ENCODE peak calls at places on chromosomes 16 and 17, in nine cellular contexts. E is activated T-cell treated with anti-CD3 and anti-CD28 coated beads, Interleukin-2, amount 50 U/mL, for 4 hours; T is effector CD4-positive, alpha-beta T cell; F is brain pericyte; B is hippocampal formation; H is neural crest cell; Z is epithelial cell of proximal tubule; S is activated naive CD8-positive, alpha-beta T cell treated with anti-CD3 and anti-CD28 coated beads, Interleukin-2, amount 50 U/mL, for 24 hours; J is mucosa of gallbladder. C is an unnamed sample.

GRCh38 chr16:50326835-50327465 is 41.8 kb downstream of the BRD7 start:
- DNase-seq in E (peak; percentile 54), B (no peak), J (no peak), S (peak; percentile 44), F (no peak), Z (no peak), H (no peak), T (peak; percentile 58), C (no peak)

GRCh38 chr17:80870401-80870800 is 121.2 kb upstream of the CHMP6 start:
- DNase-seq in T (no peak), B (no peak), F (no peak), J (no peak), S (peak; percentile 46), E (no peak), Z (no peak), H (no peak), C (no peak)

GRCh38 chr17:933168-934083 is 46.1 kb downstream of the NXN start:
- DNase-seq in B (no peak), F (no peak), J (peak; percentile 60), T (no peak), H (no peak), Z (peak; percentile 69), S (no peak), E (no peak), C (no peak)

GRCh38 chr16:11585460-11586374 is 1.0 kb downstream of the LITAF start:
- DNase-seq in S (no peak), H (no peak), J (no peak), Z (no peak), B (no peak), T (no peak), E (peak; percentile 8), F (no peak), C (no peak)

GRCh38 chr16:6571044-6571443 is 761.6 kb upstream of the RBFOX1 start:
- DNase-seq in Z (no peak), E (no peak), F (no peak), J (no peak), B (no peak), H (no peak), T (no peak), S (no peak), C (no peak)

GRCh38 chr16:11367483-11367906 is 22.2 kb downstream of the RMI2 start:
- DNase-seq in E (no peak), B (no peak), F (no peak), Z (no peak), H (no peak), T (no peak), S (no peak), J (no peak), C (no peak)

GRCh38 chr17:79038545-79039135 is 14.7 kb downstream of the C1QTNF1 start:
- DNase-seq in T (no peak), J (no peak), F (no peak), B (no peak), Z (peak; percentile 61), H (no peak), E (no peak), S (no peak), C (no peak)

GRCh38 chr17:2484876-2485275 is 26.8 kb downstream of the METTL16 start:
- DNase-seq in S (no peak), B (no peak), F (no peak), J (no peak), E (no peak), Z (no peak), T (no peak), H (no peak), C (no peak)

GRCh38 chr17:58381124-58381838 is 29.3 kb upstream of the SUPT4H1 start:
- DNase-seq in J (peak; percentile 46), B (no peak), T (no peak), S (no peak), E (no peak), H (no peak), F (no peak), Z (no peak), C (no peak)

GRCh38 chr17:3911271-3912053 is 4.8 kb downstream of the P2RX1 start:
- DNase-seq in J (no peak), E (peak; percentile 45), T (peak; percentile 62), B (no peak), S (peak; percentile 84), H (no peak), F (no peak), Z (no peak), C (no peak)

GRCh38 chr17:65498831-65499230 is 62.6 kb downstream of the AXIN2 start:
- DNase-seq in F (no peak), E (no peak), B (peak; percentile 12), S (no peak), J (no peak), H (peak; percentile 19), T (no peak), Z (no peak), C (no peak)

GRCh38 chr17:62825182-62825581 is 17.1 kb upstream of the MARCHF10 start:
- DNase-seq in S (no peak), J (no peak), T (no peak), B (no peak), Z (no peak), E (no peak), F (no peak), H (no peak), C (no peak)

GRCh38 chr17:1752425-1752941 is 9.4 kb upstream of the SERPINF1 start:
- DNase-seq in Z (no peak), J (no peak), T (no peak), H (no peak), E (no peak), S (no peak), F (no peak), B (no peak), C (no peak)

GRCh38 chr16:26058326-26058725 is 366.6 kb downstream of the HS3ST4 start:
- DNase-seq in B (no peak), S (no peak), H (no peak), J (no peak), E (no peak), F (no peak), Z (no peak), T (no peak), C (no peak)

GRCh38 chr17:81512984-81513668 is 527 bp upstream of the ACTG1 start:
- DNase-seq in Z (no peak), B (peak; percentile 52), F (no peak), H (peak; percentile 55), E (peak; percentile 53), T (peak; percentile 41), S (peak; percentile 76), J (peak; percentile 67), C (no peak)

GRCh38 chr16:50195276-50195675 is 42.2 kb downstream of the TENT4B start:
- DNase-seq in J (no peak), H (no peak), S (no peak), E (no peak), B (no peak), Z (no peak), F (no peak), T (no peak), C (no peak)

C was measured in amygdala.